ENCODE peak calls at places on chromosomes 6 and 20, in ten cellular contexts. Z, D, W, H, Y, A, N, T, O and U are unnamed samples.

GRCh38 chr20:53869466-53870258 is 200.7 kb downstream of the BCAS1 start:
- DNase-seq in Y (peak; percentile 74), T (peak; percentile 76), A (no peak), N (peak; percentile 77), O (peak; percentile 31), H (peak; percentile 82), Z (no peak), W (no peak), D (peak; percentile 98), U (peak; percentile 94)

GRCh38 chr6:70112686-70113570 is 190.0 kb downstream of the COL9A1 start:
- DNase-seq in Y (no peak), W (no peak), A (no peak), H (no peak), D (no peak), N (no peak), T (peak; percentile 39), Z (no peak), O (no peak), U (no peak)

GRCh38 chr20:39874049-39874893 is 814.8 kb downstream of the MAFB start:
- DNase-seq in Z (no peak), A (peak; percentile 73), H (peak; percentile 90), D (peak; percentile 33), W (no peak), N (peak; percentile 87), O (peak; percentile 63), T (peak; percentile 63), Y (peak; percentile 89), U (peak; percentile 87)

GRCh38 chr20:63837475-63837874 is 6.4 kb upstream of the ZBTB46 start:
- DNase-seq in W (no peak), N (no peak), O (no peak), D (no peak), A (no peak), Y (no peak), Z (no peak), T (no peak), H (no peak), U (no peak)

GRCh38 chr6:39419607-39420006 is 97.1 kb upstream of the KCNK16 start:
- DNase-seq in Z (no peak), T (no peak), A (no peak), D (no peak), N (no peak), Y (no peak), W (no peak), O (no peak), H (no peak), U (no peak)

GRCh38 chr20:39605908-39606307 is 643.8 kb downstream of the DHX35 start:
- DNase-seq in T (no peak), Y (no peak), H (no peak), D (no peak), W (no peak), N (no peak), A (no peak), O (no peak), Z (no peak), U (no peak)

GRCh38 chr20:62714006-62714405 is 5.4 kb downstream of the NTSR1 start:
- DNase-seq in T (no peak), H (no peak), N (no peak), Z (no peak), D (no peak), Y (no peak), O (no peak), W (no peak), A (peak; percentile 33), U (no peak)

GRCh38 chr6:111403388-111403787 is 79.6 kb downstream of the REV3L start:
- DNase-seq in N (no peak), W (no peak), H (no peak), D (no peak), Y (no peak), O (no peak), T (no peak), Z (no peak), A (no peak), U (no peak)

GRCh38 chr6:117477988-117478852 is 4.3 kb upstream of the DCBLD1 start:
- DNase-seq in N (peak; percentile 20), T (no peak), W (no peak), A (no peak), O (no peak), D (no peak), Y (no peak), H (no peak), Z (no peak), U (peak; percentile 70)

GRCh38 chr6:57173886-57174510 is 1.9 kb downstream of the BAG2 start:
- DNase-seq in N (no peak), T (no peak), D (peak; percentile 77), W (no peak), Y (peak; percentile 84), A (no peak), O (no peak), Z (no peak), H (peak; percentile 86), U (no peak)

GRCh38 chr20:32560482-32560988 is 24.6 kb downstream of the NOL4L start:
- DNase-seq in Y (no peak), Z (no peak), A (no peak), H (no peak), W (no peak), T (no peak), D (no peak), O (no peak), N (no peak), U (no peak)

GRCh38 chr6:170046786-170047626 is 243.9 kb downstream of the DLL1 start:
- DNase-seq in H (peak; percentile 55), D (no peak), A (no peak), Y (no peak), Z (no peak), W (no peak), O (no peak), N (no peak), T (no peak), U (peak; percentile 9)

GRCh38 chr6:16755544-16755943 is 5.7 kb downstream of the ATXN1 start:
- DNase-seq in N (no peak), T (no peak), Z (no peak), A (no peak), O (no peak), W (no peak), H (no peak), D (no peak), Y (no peak), U (no peak)

GRCh38 chr20:15763344-15763743 is 809.9 kb downstream of the KIF16B start:
- DNase-seq in A (no peak), N (no peak), T (no peak), W (no peak), O (no peak), Z (no peak), H (no peak), Y (peak; percentile 3), D (peak; percentile 87), U (no peak)

GRCh38 chr6:88584581-88584980 is 378.8 kb downstream of the RNGTT start:
- DNase-seq in T (no peak), H (no peak), Z (no peak), Y (no peak), D (no peak), A (no peak), O (no peak), N (no peak), W (no peak), U (no peak)

GRCh38 chr20:11718474-11719094 is 199.1 kb upstream of the BTBD3 start:
- DNase-seq in H (no peak), N (no peak), Y (no peak), Z (no peak), A (no peak), D (no peak), O (no peak), W (no peak), T (no peak), U (no peak)

GRCh38 chr20:16313917-16314316 is 259.3 kb downstream of the KIF16B start:
- DNase-seq in H (no peak), O (no peak), Y (no peak), W (no peak), Z (no peak), T (no peak), N (no peak), A (no peak), D (no peak), U (no peak)

GRCh38 chr6:10402648-10403311 is 12.1 kb downstream of the TFAP2A start:
- DNase-seq in T (no peak), Z (no peak), A (no peak), W (no peak), N (no peak), D (peak; percentile 20), O (no peak), Y (no peak), H (no peak), U (no peak)

GRCh38 chr6:19311786-19312185 is 525.4 kb upstream of the ID4 start:
- DNase-seq in O (no peak), N (no peak), T (no peak), Z (no peak), Y (no peak), W (no peak), A (no peak), H (no peak), D (no peak), U (no peak)

DNA sequence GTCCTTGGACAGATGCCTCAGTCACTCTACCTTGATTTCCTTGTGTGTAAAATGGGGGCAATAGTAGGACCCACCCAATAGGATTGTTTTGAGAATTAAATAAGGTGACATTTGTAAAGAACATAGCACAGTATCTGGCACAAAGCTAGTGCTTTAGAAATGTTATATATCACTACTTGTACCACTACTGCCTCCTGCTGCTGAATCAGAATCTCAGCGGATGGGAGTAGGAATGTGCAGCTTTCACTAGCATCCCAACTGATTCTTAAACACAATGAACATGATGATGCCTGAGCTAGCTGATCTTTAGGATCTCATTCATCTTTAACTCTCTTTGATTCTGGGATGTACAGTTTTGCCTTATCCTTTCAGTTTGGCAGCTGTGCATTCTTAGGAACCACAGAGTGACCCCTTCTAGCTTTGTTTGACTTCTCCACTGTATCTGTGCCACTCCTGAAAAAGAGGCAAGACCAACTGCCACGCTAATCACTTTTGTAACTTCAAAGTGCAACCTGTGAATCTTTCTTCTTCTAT is 7.2 kb downstream of the PBOV1 start:
- DNase-seq in D (no peak), A (no peak), N (no peak), W (no peak), H (no peak), Z (no peak), T (no peak), O (no peak), Y (no peak), U (no peak)
- TF ChIP-seq CTCF in D (peak; percentile 35), A (no peak), N (no peak), W (no peak), H (no peak), Z (no peak), T (no peak), O (no peak), Y (no peak), U (peak; percentile 4)

GRCh38 chr6:35304299-35304698 is 6.7 kb downstream of the DEF6 start:
- DNase-seq in W (no peak), Z (no peak), A (no peak), N (no peak), T (no peak), H (no peak), D (no peak), Y (no peak), O (no peak), U (no peak)
- H3K4me3 ChIP-seq in W (no peak overlapping the region), Z (no peak overlapping the region), A (no peak overlapping the region), N (no peak overlapping the region), T (no peak overlapping the region), H (no peak overlapping the region), D (no peak overlapping the region), Y (no peak overlapping the region), O (no peak overlapping the region), U (no peak overlapping the region)

GRCh38 chr6:132733814-132734213 is 20.0 kb upstream of the VNN1 start:
- DNase-seq in Y (no peak), H (no peak), N (no peak), W (no peak), A (no peak), D (no peak), Z (no peak), T (no peak), O (no peak), U (no peak)
- H3K4me1 ChIP-seq in Y (peaks cover 15% of the 10 kb centered on the region), H (peaks cover 4% of the 10 kb centered on the region), N (no peaks in the 10 kb centered on the region), W (no peaks in the 10 kb centered on the region), A (no peaks in the 10 kb centered on the region), D (peaks cover 20% of the 10 kb centered on the region), Z (peaks cover 6% of the 10 kb centered on the region), T (peaks cover 37% of the 10 kb centered on the region), O (no peaks in the 10 kb centered on the region), U (no peaks in the 10 kb centered on the region)

GRCh38 chr6:144013486-144013909 is 5.4 kb upstream of the PLAGL1 start:
- DNase-seq in A (peak; percentile 77), T (peak; percentile 79), Y (peak; percentile 71), O (peak; percentile 72), H (peak; percentile 83), Z (no peak), N (peak; percentile 71), D (peak; percentile 90), W (no peak), U (peak; percentile 63)
- TF ChIP-seq CTCF in A (peak; percentile 92), T (peak; percentile 82), Y (peak; percentile 93), O (peak; percentile 94), H (peak; percentile 93), Z (peak; percentile 86), N (peak; percentile 86), D (peak; percentile 83), W (peak; percentile 82), U (peak; percentile 77)